ENCODE peak calls at places on chromosomes 7 and 10, in ten cellular contexts. One of them, this sample, is unnamed.

GRCh38 chr7:111413796-111414195 is 148.5 kb downstream of the IMMP2L start:
- DNase-seq in head of caudate nucleus: no peak
- DNase-seq in NCI-H1417 treated with DMSO at 0.1 percent for 48 hours: no peak
- DNase-seq in type B pancreatic cell: no peak
- DNase-seq in MV-4-11: no peak
- DNase-seq in DMS153: no peak
- DNase-seq in neural crest cell: no peak
- DNase-seq in NCI-H1105: no peak
- DNase-seq in NCI-H1092: no peak
- DNase-seq in iPS-NIHi11: peak
- DNase-seq in this sample: no peak

GRCh38 chr7:47621347-47621746 is 39.4 kb upstream of the TNS3 start:
- DNase-seq in NCI-H1417 treated with DMSO at 0.1 percent for 48 hours: no peak
- DNase-seq in neural crest cell: no peak
- DNase-seq in MV-4-11: no peak
- DNase-seq in type B pancreatic cell: no peak
- DNase-seq in NCI-H1092: no peak
- DNase-seq in iPS-NIHi11: no peak
- DNase-seq in DMS153: no peak
- DNase-seq in NCI-H1105: no peak
- DNase-seq in head of caudate nucleus: no peak
- DNase-seq in this sample: no peak

GRCh38 chr10:123140164-123140982 is 4.6 kb downstream of the HMX3 start:
- DNase-seq in NCI-H1105: no peak
- DNase-seq in type B pancreatic cell: no peak
- DNase-seq in head of caudate nucleus: no peak
- DNase-seq in iPS-NIHi11: no peak
- DNase-seq in NCI-H1092: no peak
- DNase-seq in DMS153: no peak
- DNase-seq in neural crest cell: no peak
- DNase-seq in NCI-H1417 treated with DMSO at 0.1 percent for 48 hours: no peak
- DNase-seq in MV-4-11: peak
- DNase-seq in this sample: no peak

GRCh38 chr10:13462551-13462950 is 66.3 kb downstream of the BEND7 start:
- DNase-seq in NCI-H1105: no peak
- DNase-seq in MV-4-11: no peak
- DNase-seq in head of caudate nucleus: no peak
- DNase-seq in neural crest cell: no peak
- DNase-seq in DMS153: no peak
- DNase-seq in NCI-H1417 treated with DMSO at 0.1 percent for 48 hours: no peak
- DNase-seq in iPS-NIHi11: no peak
- DNase-seq in type B pancreatic cell: no peak
- DNase-seq in NCI-H1092: no peak
- DNase-seq in this sample: no peak

GRCh38 chr7:129376076-129376777 is 58.0 kb upstream of the STRIP2 start:
- DNase-seq in NCI-H1105: peak
- DNase-seq in head of caudate nucleus: no peak
- DNase-seq in NCI-H1092: peak
- DNase-seq in neural crest cell: peak
- DNase-seq in type B pancreatic cell: no peak
- DNase-seq in MV-4-11: no peak
- DNase-seq in iPS-NIHi11: peak
- DNase-seq in DMS153: no peak
- DNase-seq in NCI-H1417 treated with DMSO at 0.1 percent for 48 hours: no peak
- DNase-seq in this sample: peak

GRCh38 chr10:8133146-8133545 is 78.7 kb downstream of the GATA3 start:
- DNase-seq in MV-4-11: peak
- DNase-seq in NCI-H1105: no peak
- DNase-seq in DMS153: no peak
- DNase-seq in iPS-NIHi11: no peak
- DNase-seq in head of caudate nucleus: no peak
- DNase-seq in NCI-H1092: no peak
- DNase-seq in NCI-H1417 treated with DMSO at 0.1 percent for 48 hours: no peak
- DNase-seq in neural crest cell: no peak
- DNase-seq in type B pancreatic cell: no peak
- DNase-seq in this sample: no peak

GRCh38 chr10:53314856-53315255 is 542.3 kb upstream of the MBL2 start:
- DNase-seq in NCI-H1417 treated with DMSO at 0.1 percent for 48 hours: no peak
- DNase-seq in head of caudate nucleus: no peak
- DNase-seq in neural crest cell: no peak
- DNase-seq in MV-4-11: no peak
- DNase-seq in iPS-NIHi11: peak
- DNase-seq in NCI-H1092: no peak
- DNase-seq in type B pancreatic cell: no peak
- DNase-seq in DMS153: no peak
- DNase-seq in NCI-H1105: no peak
- DNase-seq in this sample: no peak

GRCh38 chr10:38093816-38094157 is 350 bp upstream of the ZNF37A start:
- DNase-seq in neural crest cell: no peak
- DNase-seq in type B pancreatic cell: no peak
- DNase-seq in iPS-NIHi11: no peak
- DNase-seq in MV-4-11: no peak
- DNase-seq in NCI-H1092: no peak
- DNase-seq in NCI-H1105: no peak
- DNase-seq in DMS153: no peak
- DNase-seq in head of caudate nucleus: peak
- DNase-seq in NCI-H1417 treated with DMSO at 0.1 percent for 48 hours: no peak
- DNase-seq in this sample: no peak

GRCh38 chr7:117323585-117323876 is 673 bp upstream of the WNT2 start:
- DNase-seq in head of caudate nucleus: no peak
- DNase-seq in NCI-H1105: no peak
- DNase-seq in iPS-NIHi11: peak
- DNase-seq in type B pancreatic cell: no peak
- DNase-seq in neural crest cell: no peak
- DNase-seq in MV-4-11: no peak
- DNase-seq in DMS153: no peak
- DNase-seq in NCI-H1092: no peak
- DNase-seq in NCI-H1417 treated with DMSO at 0.1 percent for 48 hours: no peak
- DNase-seq in this sample: no peak

GRCh38 chr10:30374353-30374752 is 25.3 kb upstream of the MTPAP start:
- DNase-seq in type B pancreatic cell: no peak
- DNase-seq in DMS153: no peak
- DNase-seq in NCI-H1092: no peak
- DNase-seq in NCI-H1417 treated with DMSO at 0.1 percent for 48 hours: no peak
- DNase-seq in neural crest cell: no peak
- DNase-seq in MV-4-11: peak
- DNase-seq in NCI-H1105: no peak
- DNase-seq in head of caudate nucleus: no peak
- DNase-seq in iPS-NIHi11: peak
- DNase-seq in this sample: no peak

GRCh38 chr7:1028775-1029636 is 15.3 kb upstream of the GPR146 start:
- DNase-seq in type B pancreatic cell: no peak
- DNase-seq in NCI-H1417 treated with DMSO at 0.1 percent for 48 hours: no peak
- DNase-seq in NCI-H1092: peak
- DNase-seq in head of caudate nucleus: peak
- DNase-seq in iPS-NIHi11: peak
- DNase-seq in MV-4-11: peak
- DNase-seq in neural crest cell: peak
- DNase-seq in DMS153: peak
- DNase-seq in NCI-H1105: peak
- DNase-seq in this sample: peak

GRCh38 chr10:132462463-132463332 is 65.7 kb downstream of the PWWP2B start:
- DNase-seq in neural crest cell: no peak
- DNase-seq in DMS153: no peak
- DNase-seq in type B pancreatic cell: no peak
- DNase-seq in NCI-H1105: no peak
- DNase-seq in MV-4-11: no peak
- DNase-seq in iPS-NIHi11: no peak
- DNase-seq in NCI-H1092: no peak
- DNase-seq in NCI-H1417 treated with DMSO at 0.1 percent for 48 hours: no peak
- DNase-seq in head of caudate nucleus: no peak
- DNase-seq in this sample: no peak

GRCh38 chr7:45574521-45575500 is 643 bp downstream of the ADCY1 start:
- DNase-seq in DMS153: no peak
- DNase-seq in type B pancreatic cell: no peak
- DNase-seq in NCI-H1092: peak
- DNase-seq in head of caudate nucleus: no peak
- DNase-seq in NCI-H1105: peak
- DNase-seq in iPS-NIHi11: peak
- DNase-seq in MV-4-11: peak
- DNase-seq in NCI-H1417 treated with DMSO at 0.1 percent for 48 hours: no peak
- DNase-seq in neural crest cell: peak
- DNase-seq in this sample: peak

GRCh38 chr7:42174391-42174848 is 62.6 kb downstream of the GLI3 start:
- DNase-seq in type B pancreatic cell: no peak
- DNase-seq in iPS-NIHi11: no peak
- DNase-seq in NCI-H1092: no peak
- DNase-seq in NCI-H1417 treated with DMSO at 0.1 percent for 48 hours: no peak
- DNase-seq in neural crest cell: no peak
- DNase-seq in NCI-H1105: no peak
- DNase-seq in DMS153: no peak
- DNase-seq in head of caudate nucleus: no peak
- DNase-seq in MV-4-11: no peak
- DNase-seq in this sample: no peak

GRCh38 chr10:116708386-116708785 is 34.0 kb downstream of the HSPA12A start:
- DNase-seq in iPS-NIHi11: no peak
- DNase-seq in NCI-H1417 treated with DMSO at 0.1 percent for 48 hours: no peak
- DNase-seq in type B pancreatic cell: no peak
- DNase-seq in MV-4-11: no peak
- DNase-seq in neural crest cell: no peak
- DNase-seq in DMS153: no peak
- DNase-seq in NCI-H1105: no peak
- DNase-seq in head of caudate nucleus: no peak
- DNase-seq in NCI-H1092: no peak
- DNase-seq in this sample: no peak

GRCh38 chr7:106609416-106609815 is 51.5 kb downstream of the CCDC71L start:
- DNase-seq in iPS-NIHi11: no peak
- DNase-seq in head of caudate nucleus: no peak
- DNase-seq in MV-4-11: no peak
- DNase-seq in NCI-H1417 treated with DMSO at 0.1 percent for 48 hours: no peak
- DNase-seq in neural crest cell: no peak
- DNase-seq in NCI-H1105: no peak
- DNase-seq in NCI-H1092: no peak
- DNase-seq in type B pancreatic cell: no peak
- DNase-seq in DMS153: no peak
- DNase-seq in this sample: no peak

GRCh38 chr10:18583575-18584270 is 67.7 kb downstream of the NSUN6 start:
- DNase-seq in NCI-H1092: no peak
- DNase-seq in neural crest cell: no peak
- DNase-seq in head of caudate nucleus: no peak
- DNase-seq in DMS153: no peak
- DNase-seq in iPS-NIHi11: no peak
- DNase-seq in NCI-H1417 treated with DMSO at 0.1 percent for 48 hours: no peak
- DNase-seq in NCI-H1105: no peak
- DNase-seq in type B pancreatic cell: no peak
- DNase-seq in MV-4-11: peak
- DNase-seq in this sample: no peak

GRCh38 chr7:68509054-68509453 is 1089.2 kb upstream of the AUTS2 start:
- DNase-seq in DMS153: no peak
- DNase-seq in type B pancreatic cell: no peak
- DNase-seq in iPS-NIHi11: no peak
- DNase-seq in NCI-H1092: no peak
- DNase-seq in NCI-H1105: no peak
- DNase-seq in NCI-H1417 treated with DMSO at 0.1 percent for 48 hours: no peak
- DNase-seq in MV-4-11: no peak
- DNase-seq in head of caudate nucleus: no peak
- DNase-seq in neural crest cell: no peak
- DNase-seq in this sample: no peak

GRCh38 chr7:28151965-28152364 is 28.6 kb downstream of the JAZF1 start:
- DNase-seq in neural crest cell: no peak
- DNase-seq in NCI-H1092: no peak
- DNase-seq in iPS-NIHi11: no peak
- DNase-seq in NCI-H1417 treated with DMSO at 0.1 percent for 48 hours: no peak
- DNase-seq in head of caudate nucleus: no peak
- DNase-seq in NCI-H1105: no peak
- DNase-seq in type B pancreatic cell: no peak
- DNase-seq in MV-4-11: no peak
- DNase-seq in DMS153: no peak
- DNase-seq in this sample: no peak

GRCh38 chr10:99926925-99927718 is 82.6 kb downstream of the DNMBP start:
- DNase-seq in MV-4-11: no peak
- DNase-seq in iPS-NIHi11: no peak
- DNase-seq in NCI-H1417 treated with DMSO at 0.1 percent for 48 hours: no peak
- DNase-seq in DMS153: no peak
- DNase-seq in NCI-H1105: no peak
- DNase-seq in head of caudate nucleus: peak
- DNase-seq in NCI-H1092: no peak
- DNase-seq in type B pancreatic cell: no peak
- DNase-seq in neural crest cell: no peak
- DNase-seq in this sample: no peak

GRCh38 chr7:151085691-151086620 is at the start of gene AGAP3:
- DNase-seq in DMS153: peak
- DNase-seq in NCI-H1105: peak
- DNase-seq in type B pancreatic cell: peak
- DNase-seq in head of caudate nucleus: peak
- DNase-seq in NCI-H1092: peak
- DNase-seq in neural crest cell: peak
- DNase-seq in MV-4-11: peak
- DNase-seq in NCI-H1417 treated with DMSO at 0.1 percent for 48 hours: peak
- DNase-seq in iPS-NIHi11: peak
- DNase-seq in this sample: peak

GRCh38 chr7:102230593-102230992 is 56.1 kb upstream of the SH2B2 start:
- DNase-seq in neural crest cell: no peak
- DNase-seq in DMS153: no peak
- DNase-seq in NCI-H1092: no peak
- DNase-seq in head of caudate nucleus: no peak
- DNase-seq in NCI-H1105: no peak
- DNase-seq in MV-4-11: no peak
- DNase-seq in NCI-H1417 treated with DMSO at 0.1 percent for 48 hours: no peak
- DNase-seq in iPS-NIHi11: no peak
- DNase-seq in type B pancreatic cell: no peak
- DNase-seq in this sample: no peak

GRCh38 chr10:110865184-110865803 is 6.4 kb upstream of the PDCD4 start:
- DNase-seq in iPS-NIHi11: no peak
- DNase-seq in type B pancreatic cell: no peak
- DNase-seq in NCI-H1417 treated with DMSO at 0.1 percent for 48 hours: no peak
- DNase-seq in MV-4-11: no peak
- DNase-seq in NCI-H1105: no peak
- DNase-seq in neural crest cell: no peak
- DNase-seq in NCI-H1092: no peak
- DNase-seq in DMS153: no peak
- DNase-seq in head of caudate nucleus: no peak
- DNase-seq in this sample: no peak

GRCh38 chr7:100951172-100951571 is 1.8 kb downstream of the MUC3A start:
- DNase-seq in type B pancreatic cell: no peak
- DNase-seq in MV-4-11: no peak
- DNase-seq in head of caudate nucleus: no peak
- DNase-seq in NCI-H1417 treated with DMSO at 0.1 percent for 48 hours: no peak
- DNase-seq in iPS-NIHi11: peak
- DNase-seq in NCI-H1105: no peak
- DNase-seq in neural crest cell: no peak
- DNase-seq in NCI-H1092: no peak
- DNase-seq in DMS153: no peak
- DNase-seq in this sample: no peak

GRCh38 chr7:111642373-111642772 is 80.1 kb upstream of the IMMP2L start:
- DNase-seq in type B pancreatic cell: no peak
- DNase-seq in DMS153: no peak
- DNase-seq in NCI-H1092: no peak
- DNase-seq in NCI-H1417 treated with DMSO at 0.1 percent for 48 hours: no peak
- DNase-seq in neural crest cell: no peak
- DNase-seq in iPS-NIHi11: no peak
- DNase-seq in NCI-H1105: no peak
- DNase-seq in head of caudate nucleus: no peak
- DNase-seq in MV-4-11: no peak
- DNase-seq in this sample: no peak

GRCh38 chr10:113875212-113875611 is 20.8 kb downstream of the NHLRC2 start:
- DNase-seq in type B pancreatic cell: no peak
- DNase-seq in NCI-H1417 treated with DMSO at 0.1 percent for 48 hours: no peak
- DNase-seq in MV-4-11: no peak
- DNase-seq in head of caudate nucleus: no peak
- DNase-seq in neural crest cell: no peak
- DNase-seq in NCI-H1092: no peak
- DNase-seq in iPS-NIHi11: no peak
- DNase-seq in DMS153: no peak
- DNase-seq in NCI-H1105: no peak
- DNase-seq in this sample: no peak

GRCh38 chr7:40299097-40299496 is 164.3 kb downstream of the SUGCT start:
- DNase-seq in head of caudate nucleus: no peak
- DNase-seq in neural crest cell: no peak
- DNase-seq in type B pancreatic cell: no peak
- DNase-seq in NCI-H1417 treated with DMSO at 0.1 percent for 48 hours: no peak
- DNase-seq in NCI-H1105: no peak
- DNase-seq in NCI-H1092: no peak
- DNase-seq in DMS153: no peak
- DNase-seq in MV-4-11: peak
- DNase-seq in iPS-NIHi11: peak
- DNase-seq in this sample: no peak

GRCh38 chr7:91082854-91083495 is 181.3 kb upstream of the FZD1 start:
- DNase-seq in NCI-H1105: no peak
- DNase-seq in NCI-H1417 treated with DMSO at 0.1 percent for 48 hours: no peak
- DNase-seq in head of caudate nucleus: no peak
- DNase-seq in type B pancreatic cell: no peak
- DNase-seq in DMS153: no peak
- DNase-seq in NCI-H1092: no peak
- DNase-seq in iPS-NIHi11: peak
- DNase-seq in neural crest cell: no peak
- DNase-seq in MV-4-11: peak
- DNase-seq in this sample: peak

This sample was measured in NCI-H1436.